ENCODE peak calls at places on chromosomes 16 and 17, in ten cellular contexts. A is colonic mucosa, W is fibroblast of lung, Z is BE2C, N is fibroblast of mammary gland, B is tibial artery, U is OCI-LY7, I is astrocyte of the spinal cord, J is HL-60, X is SK-N-SH. G is an unnamed sample.

GRCh38 chr16:56298948-56299602 is 107.8 kb downstream of the GNAO1 start:
- DNase-seq in Z (peak), W (no peak), X (peak), A (no peak), B (peak), U (no peak), J (no peak), N (no peak), I (no peak), G (no peak)

GRCh38 chr16:66478733-66479511 is 51.8 kb downstream of the BEAN1 start:
- DNase-seq in I (peak), Z (peak), N (peak), A (peak), U (peak), W (peak), X (peak), J (peak), B (peak), G (peak)

GRCh38 chr17:65393514-65393913 is 167.9 kb downstream of the AXIN2 start:
- DNase-seq in W (peak), B (no peak), I (no peak), U (no peak), N (no peak), X (no peak), Z (no peak), J (no peak), A (no peak), G (no peak)

GRCh38 chr16:81535679-81536360 is 91.2 kb downstream of the CMIP start:
- DNase-seq in A (no peak), X (no peak), W (no peak), Z (no peak), J (no peak), B (no peak), I (no peak), N (no peak), U (no peak), G (no peak)

GRCh38 chr17:5563451-5563850 is 20.9 kb downstream of the NLRP1 start:
- DNase-seq in X (no peak), W (peak), B (no peak), I (no peak), A (no peak), N (peak), J (no peak), Z (no peak), U (no peak), G (no peak)

GRCh38 chr16:10616744-10617640 is 36.6 kb upstream of the EMP2 start:
- DNase-seq in N (peak), B (no peak), J (no peak), U (no peak), Z (peak), X (peak), I (peak), W (peak), A (peak), G (peak)

GRCh38 chr16:88487920-88488842 is 35.1 kb downstream of the ZFPM1 start:
- DNase-seq in W (no peak), U (no peak), J (no peak), X (peak), Z (peak), I (no peak), N (no peak), A (peak), B (no peak), G (no peak)

GRCh38 chr17:2274414-2274813 is 29.2 kb downstream of the SMG6 start:
- DNase-seq in J (no peak), U (no peak), A (no peak), W (no peak), N (no peak), Z (no peak), I (no peak), X (no peak), B (no peak), G (no peak)

GRCh38 chr16:4917117-4917516 is 19.8 kb downstream of the PPL start:
- DNase-seq in U (no peak), X (no peak), I (peak), J (no peak), A (no peak), Z (no peak), W (peak), B (no peak), N (peak), G (no peak)

GRCh38 chr17:15274017-15274416 is 8.9 kb upstream of the PMP22 start:
- DNase-seq in X (no peak), J (no peak), B (no peak), I (no peak), Z (no peak), U (no peak), A (no peak), W (peak), N (no peak), G (no peak)

GRCh38 chr17:48586355-48586924 is 3.6 kb downstream of the HOXB3 start:
- DNase-seq in A (no peak), I (no peak), U (no peak), W (peak), B (no peak), X (no peak), Z (no peak), N (no peak), J (no peak), G (no peak)

GRCh38 chr16:70418274-70418992 is 20.5 kb downstream of the ST3GAL2 start:
- DNase-seq in I (no peak), A (no peak), X (no peak), J (no peak), W (no peak), U (peak), N (no peak), Z (no peak), B (no peak), G (no peak)

GRCh38 chr17:73503560-73503959 is 140.7 kb downstream of the SDK2 start:
- DNase-seq in I (no peak), W (no peak), U (no peak), B (no peak), N (peak), A (no peak), Z (no peak), X (no peak), J (no peak), G (no peak)

GRCh38 chr16:58533751-58534470 is 18.6 kb downstream of the SETD6 start:
- DNase-seq in Z (no peak), B (no peak), J (no peak), W (peak), N (peak), U (no peak), X (no peak), I (no peak), A (no peak), G (no peak)

GRCh38 chr17:1111599-1112443 is 68.0 kb downstream of the ABR start:
- DNase-seq in J (no peak), A (peak), Z (peak), U (no peak), B (no peak), I (no peak), N (no peak), W (no peak), X (peak), G (no peak)

GRCh38 chr17:67655478-67656148 is 62.1 kb upstream of the NOL11 start:
- DNase-seq in N (no peak), J (peak), B (no peak), X (no peak), W (no peak), Z (no peak), U (no peak), I (no peak), A (no peak), G (no peak)

GRCh38 chr16:25045696-25046381 is 30.7 kb upstream of the ARHGAP17 start:
- DNase-seq in Z (no peak), X (no peak), I (peak), J (no peak), W (peak), B (no peak), A (no peak), U (no peak), N (peak), G (no peak)

GRCh38 chr17:76074390-76075363 is at the start of gene GALR2:
- DNase-seq in W (no peak), N (no peak), X (peak), I (no peak), Z (no peak), A (no peak), J (no peak), B (no peak), U (no peak), G (peak)

DNA sequence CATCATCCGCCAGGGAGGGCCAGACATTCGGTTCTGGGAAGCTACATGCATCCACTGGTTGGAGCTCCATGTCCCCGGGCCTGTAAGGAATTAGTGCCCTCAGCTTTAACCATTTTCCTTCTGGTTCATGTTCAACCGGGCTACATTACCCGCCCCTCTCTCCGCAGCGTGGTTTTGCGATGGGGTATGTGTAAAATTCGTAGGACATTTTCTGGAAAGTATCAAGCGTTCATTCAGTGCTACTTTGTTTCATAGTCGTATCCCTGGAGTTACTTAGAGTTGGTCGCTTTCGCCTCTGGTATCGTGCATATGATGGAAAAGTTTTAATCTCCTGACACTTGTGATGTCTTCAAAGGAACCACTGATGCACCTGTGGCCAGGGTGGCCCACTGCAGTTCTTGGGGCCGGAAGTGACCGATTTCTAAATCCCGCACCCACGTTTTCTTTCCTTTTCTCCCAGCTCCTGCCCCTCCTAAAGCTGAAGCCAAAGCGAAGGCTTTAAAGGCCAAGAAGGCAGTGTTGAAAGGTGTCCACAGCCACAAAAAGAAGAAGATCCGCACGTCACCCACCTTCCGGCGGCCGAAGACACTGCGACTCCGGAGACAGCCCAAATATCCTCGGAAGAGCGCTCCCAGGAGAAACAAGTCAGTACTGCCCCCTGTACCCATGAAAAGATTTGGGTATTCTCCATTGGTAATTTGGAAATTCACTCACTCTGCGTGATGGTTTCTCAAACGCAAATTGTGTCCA is 637 bp downstream of the RPL23A start:
- DNase-seq in J (peak), I (no peak), N (no peak), B (no peak), W (no peak), U (peak), Z (no peak), X (no peak), A (no peak), G (no peak)
- TF ChIP-seq CTCF in J (no peak), I (no peak), N (no peak), B (no peak), W (no peak), U (peak), Z (peak), X (peak), A (no peak), G (peak)

GRCh38 chr17:50096092-50096491 is 941 bp downstream of the PDK2 start:
- DNase-seq in J (no peak), Z (no peak), U (no peak), W (no peak), B (no peak), A (no peak), N (no peak), I (no peak), X (no peak), G (peak)
- H3K4me3 ChIP-seq in J (peak), Z (peak), U (peak), W (peak), B (peak), A (peak), N (peak), I (peak), X (peak), G (peak)

GRCh38 chr17:17779015-17779611 is 57.7 kb downstream of the SREBF1 start:
- DNase-seq in W (no peak), B (no peak), J (no peak), X (peak), I (no peak), N (no peak), A (no peak), U (no peak), Z (no peak), G (no peak)

GRCh38 chr17:17782425-17783120 is 54.2 kb downstream of the SREBF1 start:
- DNase-seq in I (peak), B (no peak), Z (no peak), N (no peak), X (peak), J (no peak), W (peak), U (peak), A (peak), G (no peak)

GRCh38 chr17:17783121-17783824 is 53.5 kb downstream of the SREBF1 start:
- DNase-seq in U (peak), B (no peak), J (no peak), W (peak), N (peak), Z (peak), A (peak), X (peak), I (peak), G (no peak)

GRCh38 chr17:17781591-17782424 is 55.0 kb downstream of the SREBF1 start:
- DNase-seq in I (peak), B (peak), Z (peak), W (peak), X (peak), J (no peak), N (peak), A (peak), U (no peak), G (no peak)

GRCh38 chr17:17780941-17781590 is 55.7 kb downstream of the SREBF1 start:
- DNase-seq in Z (no peak), B (no peak), J (no peak), I (peak), A (peak), N (peak), U (no peak), X (peak), W (peak), G (no peak)
- TF ChIP-seq CTCF in Z (no peak), B (no peak), J (no peak), I (peak), A (no peak), N (peak), U (no peak), X (peak), W (peak), G (peak)

GRCh38 chr16:51095890-51096626 is 55.0 kb downstream of the SALL1 start:
- DNase-seq in J (no peak), A (no peak), B (no peak), I (no peak), U (no peak), N (no peak), W (no peak), Z (no peak), X (no peak), G (no peak)
- H3K4me3 ChIP-seq in J (no peak), A (no peak), B (no peak), I (no peak), U (no peak), N (no peak), W (no peak), Z (no peak), X (no peak), G (no peak)

GRCh38 chr16:48831081-48831722 is 221.2 kb upstream of the N4BP1 start:
- DNase-seq in J (no peak), N (no peak), W (no peak), U (no peak), Z (no peak), I (no peak), A (no peak), X (no peak), B (no peak), G (no peak)
- TF ChIP-seq CTCF in J (no peak), N (no peak), W (no peak), U (peak), Z (peak), I (no peak), A (no peak), X (peak), B (no peak), G (peak)

GRCh38 chr17:41928693-41929251 is 1.6 kb upstream of the ODAD4 start:
- DNase-seq in X (no peak), B (no peak), W (no peak), J (no peak), A (no peak), Z (no peak), I (no peak), U (no peak), N (no peak), G (no peak)
- H3K4me3 ChIP-seq in X (no peak), B (no peak), W (no peak), J (no peak), A (no peak), Z (no peak), I (no peak), U (peak), N (no peak), G (no peak)

GRCh38 chr16:82631701-82632685 is 5.2 kb downstream of the CDH13 start:
- DNase-seq in B (no peak), A (no peak), I (no peak), W (no peak), U (no peak), J (no peak), Z (no peak), X (peak), N (peak), G (no peak)
- TF ChIP-seq CTCF in B (no peak), A (no peak), I (peak), W (peak), U (peak), J (no peak), Z (no peak), X (peak), N (peak), G (peak)

GRCh38 chr16:71853413-71853812 is 7.6 kb downstream of the ATXN1L start:
- DNase-seq in U (peak), X (no peak), Z (no peak), J (no peak), I (no peak), N (no peak), B (no peak), A (no peak), W (no peak), G (no peak)
- H3K4me3 ChIP-seq in U (peak), X (no peak), Z (no peak), J (no peak), I (no peak), N (no peak), B (no peak), A (no peak), W (no peak), G (no peak)

DNA sequence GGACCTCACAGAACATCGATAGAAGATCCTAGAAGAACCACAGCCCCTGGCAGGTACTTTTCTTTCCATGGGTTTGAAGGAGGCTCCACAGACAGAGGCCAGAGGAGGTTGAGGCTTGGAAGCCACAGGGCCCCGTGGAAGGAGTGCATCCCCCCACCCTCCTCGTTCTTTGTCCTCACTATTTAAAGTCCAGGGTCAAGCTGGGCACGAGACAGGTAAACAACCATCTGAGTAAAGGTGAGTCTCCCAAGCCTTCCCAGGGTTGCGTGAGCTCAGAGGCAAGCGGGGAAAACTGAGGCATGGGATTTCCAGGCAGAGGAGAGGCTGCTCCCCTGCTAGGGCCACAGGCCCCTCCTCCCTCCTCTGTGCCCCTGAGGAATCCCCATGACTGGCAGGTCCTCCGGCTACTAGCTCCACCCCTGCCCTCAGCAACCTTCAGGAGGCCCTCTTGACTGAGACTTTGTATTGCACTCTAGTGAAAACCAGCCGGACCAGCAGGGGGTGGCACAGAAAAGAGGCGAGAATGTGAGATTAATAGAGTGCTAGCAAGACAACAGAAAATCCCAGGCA is 927 bp upstream of the SULT1A2 start:
- DNase-seq in I (no peak), J (no peak), B (no peak), Z (no peak), N (no peak), U (peak), W (no peak), A (peak), X (no peak), G (no peak)
- TF ChIP-seq CTCF in I (no peak), J (no peak), B (no peak), Z (no peak), N (no peak), U (peak), W (no peak), A (no peak), X (no peak), G (no peak)